ENCODE peak calls at places on chromosomes 2 and 18, in ten cellular contexts. W is MM.1S, Z is bronchial epithelial cell, H is Peyer's patch, X is A549, E is vagina, V is fibroblast of mammary gland, U is hepatocyte, G is choroid plexus epithelial cell, B is tibial artery. R is an unnamed sample.

GRCh38 chr2:64989982-64990614 is 899 bp downstream of the SLC1A4 start:
- DNase-seq in W (peak), Z (no peak), H (no peak), X (no peak), E (no peak), V (no peak), U (no peak), G (no peak), B (peak), R (no peak)

GRCh38 chr2:134539946-134540345 is 178.9 kb downstream of the TMEM163 start:
- DNase-seq in W (no peak), Z (no peak), H (no peak), X (no peak), E (no peak), V (no peak), U (no peak), G (no peak), B (no peak), R (no peak)

GRCh38 chr2:40034198-40034597 is 255.1 kb upstream of the THUMPD2 start:
- DNase-seq in W (no peak), Z (peak), H (no peak), X (no peak), E (no peak), V (peak), U (no peak), G (peak), B (no peak), R (peak)

GRCh38 chr18:21760321-21760720 is 19.7 kb downstream of the MIB1 start:
- DNase-seq in W (no peak), Z (no peak), H (no peak), X (no peak), E (no peak), V (peak), U (no peak), G (peak), B (no peak), R (no peak)

GRCh38 chr2:9021563-9022211 is 18.2 kb upstream of the MBOAT2 start:
- DNase-seq in W (no peak), Z (peak), H (no peak), X (no peak), E (no peak), V (peak), U (no peak), G (no peak), B (no peak), R (peak)

GRCh38 chr2:11435036-11435435 is 30.9 kb downstream of the E2F6 start:
- DNase-seq in W (no peak), Z (peak), H (no peak), X (no peak), E (no peak), V (no peak), U (no peak), G (no peak), B (no peak), R (no peak)

GRCh38 chr2:176110975-176111663 is 4.0 kb downstream of the HOXD11 start:
- DNase-seq in W (peak), Z (peak), H (no peak), X (peak), E (no peak), V (peak), U (peak), G (peak), B (no peak), R (peak)

GRCh38 chr2:16073471-16073870 is 133.1 kb downstream of the MYCN start:
- DNase-seq in W (no peak), Z (no peak), H (no peak), X (no peak), E (no peak), V (no peak), U (no peak), G (no peak), B (no peak), R (no peak)

GRCh38 chr18:59382388-59382787 is 23.3 kb upstream of the LMAN1 start:
- DNase-seq in W (no peak), Z (no peak), H (no peak), X (no peak), E (no peak), V (peak), U (no peak), G (no peak), B (no peak), R (no peak)
- TF ChIP-seq CTCF in W (no peak), Z (no peak), H (no peak), X (no peak), E (no peak), V (peak), U (no peak), G (no peak), B (no peak), R (no peak)

GRCh38 chr2:235433860-235434259 is 60.0 kb upstream of the AGAP1 start:
- DNase-seq in W (peak), Z (no peak), H (no peak), X (no peak), E (no peak), V (peak), U (no peak), G (peak), B (peak), R (peak)
- TF ChIP-seq CTCF in W (peak), Z (no peak), H (peak), X (no peak), E (no peak), V (peak), U (no peak), G (peak), B (peak), R (no peak)

GRCh38 chr2:238843476-238843875 is 4.4 kb upstream of the TWIST2 start:
- DNase-seq in W (no peak), Z (no peak), H (no peak), X (no peak), E (no peak), V (no peak), U (no peak), G (no peak), B (no peak), R (no peak)

GRCh38 chr2:238845583-238846480 is 2.1 kb upstream of the TWIST2 start:
- DNase-seq in W (no peak), Z (no peak), H (no peak), X (no peak), E (no peak), V (no peak), U (no peak), G (no peak), B (no peak), R (no peak)

GRCh38 chr2:238838786-238839327 is 9.0 kb upstream of the TWIST2 start:
- DNase-seq in W (no peak), Z (no peak), H (no peak), X (no peak), E (no peak), V (no peak), U (no peak), G (no peak), B (no peak), R (no peak)

GRCh38 chr2:238839428-238839827 is 8.5 kb upstream of the TWIST2 start:
- DNase-seq in W (no peak), Z (no peak), H (no peak), X (no peak), E (no peak), V (no peak), U (no peak), G (no peak), B (no peak), R (peak)

GRCh38 chr2:238841542-238842181 is 6.2 kb upstream of the TWIST2 start:
- DNase-seq in W (no peak), Z (peak), H (no peak), X (no peak), E (no peak), V (no peak), U (peak), G (no peak), B (no peak), R (no peak)
- TF ChIP-seq CTCF in W (no peak), Z (no peak), H (no peak), X (no peak), E (no peak), V (peak), U (no peak), G (no peak), B (no peak), R (no peak)

DNA sequence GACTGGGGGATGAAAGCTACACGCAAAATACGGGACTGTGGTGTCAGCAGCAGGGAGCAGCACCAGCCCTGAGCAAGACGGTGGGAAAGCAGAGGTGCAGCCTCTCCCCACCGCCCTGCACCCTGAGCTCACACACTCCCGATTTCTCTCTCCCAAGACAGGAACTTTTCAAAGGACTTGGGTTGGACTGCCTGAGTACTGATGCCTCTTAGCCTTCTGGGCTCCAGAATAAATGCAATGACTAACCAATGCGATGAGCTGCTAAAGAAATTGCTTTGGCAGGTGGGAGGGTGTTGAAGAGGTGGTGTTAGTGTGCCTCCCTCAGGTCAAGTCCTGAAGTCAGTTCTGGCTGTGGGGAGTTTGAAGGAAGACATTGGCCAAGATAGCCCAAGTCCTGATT is 9.6 kb downstream of the TRIM54 start:
- DNase-seq in W (no peak), Z (peak), H (no peak), X (peak), E (no peak), V (no peak), U (no peak), G (no peak), B (no peak), R (peak)
- TF ChIP-seq CTCF in W (no peak), Z (no peak), H (no peak), X (peak), E (no peak), V (peak), U (peak), G (no peak), B (no peak), R (no peak)

GRCh38 chr2:232162191-232162590 is 200.7 kb downstream of the DIS3L2 start:
- DNase-seq in W (no peak), Z (no peak), H (no peak), X (no peak), E (no peak), V (no peak), U (no peak), G (peak), B (no peak), R (no peak)
- TF ChIP-seq CTCF in W (no peak), Z (no peak), H (no peak), X (no peak), E (no peak), V (no peak), U (no peak), G (no peak), B (no peak), R (no peak)

R was measured in MCF 10A.